ENCODE peak calls at places on chromosomes 16 and 17, in four cellular contexts. Q is pulmonary artery endothelial cell, R is mucosa of gallbladder, X is ureter. G is an unnamed sample.

GRCh38 chr17:45307290-45308015 is 9.4 kb downstream of the MAP3K14 start:
- DNase-seq in Q (peak), R (no peak), X (no peak), G (no peak)

GRCh38 chr16:27784351-27785306 is 234.7 kb downstream of the KATNIP start:
- DNase-seq in Q (no peak), R (no peak), X (no peak), G (no peak)

GRCh38 chr17:46733837-46734516 is 84.5 kb downstream of the WNT3 start:
- DNase-seq in Q (no peak), R (no peak), X (no peak), G (no peak)

GRCh38 chr17:80348551-80349436 is 66.2 kb upstream of the ENDOV start:
- DNase-seq in Q (no peak), R (no peak), X (no peak), G (no peak)

GRCh38 chr17:72715906-72716572 is 376.4 kb downstream of the SLC39A11 start:
- DNase-seq in Q (peak), R (no peak), X (no peak), G (no peak)

GRCh38 chr16:81808933-81809480 is 29.9 kb downstream of the PLCG2 start:
- DNase-seq in Q (no peak), R (peak), X (no peak), G (no peak)

GRCh38 chr17:81553616-81554181 is 1.5 kb upstream of the FAAP100 start:
- DNase-seq in Q (peak), R (no peak), X (no peak), G (no peak)

GRCh38 chr16:46715769-46716305 is 26.4 kb downstream of the ORC6 start:
- DNase-seq in Q (no peak), R (no peak), X (no peak), G (peak)

GRCh38 chr17:28551421-28552186 is 820 bp downstream of the UNC119 start:
- DNase-seq in Q (no peak), R (no peak), X (no peak), G (no peak)

GRCh38 chr16:7227193-7227825 is 105.3 kb upstream of the RBFOX1 start:
- DNase-seq in Q (no peak), R (no peak), X (no peak), G (no peak)

GRCh38 chr16:8812162-8812843 is 14.7 kb downstream of the PMM2 start:
- DNase-seq in Q (no peak), R (no peak), X (no peak), G (no peak)

GRCh38 chr17:50853781-50854180 is 12.4 kb downstream of the TOB1 start:
- DNase-seq in Q (no peak), R (no peak), X (no peak), G (no peak)

GRCh38 chr17:39753514-39754160 is 15.9 kb downstream of the GRB7 start:
- DNase-seq in Q (no peak), R (no peak), X (peak), G (no peak)

GRCh38 chr16:74252329-74252728 is 44.3 kb upstream of the PSMD7 start:
- DNase-seq in Q (no peak), R (no peak), X (no peak), G (no peak)

GRCh38 chr16:54526916-54527315 is 240.3 kb upstream of the IRX3 start:
- DNase-seq in Q (no peak), R (no peak), X (no peak), G (no peak)

GRCh38 chr16:86714166-86714565 is 135.8 kb downstream of the FOXL1 start:
- DNase-seq in Q (no peak), R (no peak), X (no peak), G (peak)

GRCh38 chr16:22202261-22202637 is 3.8 kb upstream of the EEF2K start:
- DNase-seq in Q (no peak), R (no peak), X (no peak), G (no peak)

GRCh38 chr16:1193143-1193824 is 31.8 kb downstream of the TPSG1 start:
- DNase-seq in Q (no peak), R (no peak), X (no peak), G (no peak)

GRCh38 chr17:64073771-64074703 is 53.6 kb upstream of the ICAM2 start:
- DNase-seq in Q (no peak), R (no peak), X (no peak), G (no peak)

GRCh38 chr16:54355251-54355650 is 68.7 kb upstream of the IRX3 start:
- DNase-seq in Q (no peak), R (no peak), X (no peak), G (no peak)

GRCh38 chr17:82963104-82963950 is 116.1 kb upstream of the METRNL start:
- DNase-seq in Q (peak), R (peak), X (peak), G (peak)

G was measured in psoas muscle.